ENCODE peak calls at places on chromosome 1, in five cellular contexts. E, W, K, O and F are unnamed samples.

GRCh38 chr1:68141801-68142440 is 90.4 kb downstream of the WLS start:
- DNase-seq in E (no peak), W (no peak), K (no peak), O (no peak), F (no peak)

GRCh38 chr1:8133657-8134430 is 107.7 kb upstream of the ERRFI1 start:
- DNase-seq in E (peak), W (peak), K (peak), O (peak), F (peak)

GRCh38 chr1:70034403-70034802 is 171.0 kb downstream of the LRRC40 start:
- DNase-seq in E (no peak), W (peak), K (no peak), O (peak), F (peak)

GRCh38 chr1:215002471-215002870 is 80.1 kb upstream of the KCNK2 start:
- DNase-seq in E (no peak), W (peak), K (peak), O (peak), F (peak)

GRCh38 chr1:167728818-167729410 is 7.1 kb downstream of the MPZL1 start:
- DNase-seq in E (no peak), W (no peak), K (no peak), O (no peak), F (no peak)

GRCh38 chr1:9529190-9529589 is 10.1 kb upstream of the SLC25A33 start:
- DNase-seq in E (no peak), W (peak), K (no peak), O (peak), F (no peak)

GRCh38 chr1:73862343-73862742 is 335.6 kb downstream of the LRRIQ3 start:
- DNase-seq in E (no peak), W (no peak), K (no peak), O (no peak), F (no peak)

GRCh38 chr1:15243275-15244043 is 3.6 kb upstream of the FHAD1 start:
- DNase-seq in E (no peak), W (no peak), K (no peak), O (no peak), F (no peak)

GRCh38 chr1:105326883-105327282 is 1577.2 kb downstream of the AMY1C start:
- DNase-seq in E (no peak), W (no peak), K (no peak), O (no peak), F (no peak)

GRCh38 chr1:20787100-20787774 is at the start of gene HP1BP3:
- DNase-seq in E (peak), W (peak), K (no peak), O (peak), F (peak)

GRCh38 chr1:27057801-27058647 is 45.4 kb upstream of the TENT5B start:
- DNase-seq in E (no peak), W (peak), K (no peak), O (no peak), F (no peak)

GRCh38 chr1:36115200-36115669 is 9.8 kb downstream of the COL8A2 start:
- DNase-seq in E (no peak), W (peak), K (peak), O (peak), F (peak)

GRCh38 chr1:16248603-16249534 is 11.9 kb upstream of the CPLANE2 start:
- DNase-seq in E (peak), W (peak), K (peak), O (peak), F (peak)

GRCh38 chr1:16172964-16173446 is 17.1 kb upstream of the EPHA2 start:
- DNase-seq in E (no peak), W (no peak), K (no peak), O (peak), F (no peak)

GRCh38 chr1:168084396-168085231 is 52.1 kb downstream of the GPR161 start:
- DNase-seq in E (peak), W (peak), K (no peak), O (peak), F (peak)

DNA sequence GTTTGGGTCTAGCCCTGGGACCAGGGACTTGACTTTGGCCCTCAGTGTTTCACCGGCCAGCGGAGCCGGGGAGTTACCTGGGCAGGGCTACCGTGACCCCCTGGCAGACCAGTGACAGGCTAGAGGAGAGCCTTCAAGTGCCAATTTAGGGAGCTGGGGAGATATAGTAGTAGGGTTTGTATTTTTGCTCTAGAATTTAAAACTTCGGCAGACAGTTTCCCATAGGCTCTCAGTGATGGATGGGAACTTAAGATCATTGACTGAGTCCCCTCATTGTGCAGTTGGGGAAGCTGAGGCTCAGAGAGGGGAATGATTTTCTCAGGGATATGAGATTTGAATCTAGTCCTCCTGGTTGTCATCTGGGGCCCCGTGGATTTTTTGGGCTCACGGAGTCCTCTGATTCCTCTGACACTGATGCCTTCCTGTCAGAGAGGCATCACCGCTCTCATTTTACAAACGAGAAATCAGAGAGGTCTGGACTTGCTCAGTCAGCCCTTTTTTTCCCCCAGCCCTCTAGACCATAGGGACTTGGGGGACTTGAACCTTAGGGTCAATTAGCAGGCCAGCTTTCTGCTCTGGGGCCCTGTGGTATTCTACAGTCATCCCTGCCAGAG is 58.3 kb upstream of the ACOT11 start:
- DNase-seq in E (no peak), W (no peak), K (no peak), O (no peak), F (no peak)
- H3K4me3 ChIP-seq in E (no peak), W (no peak), K (no peak), O (no peak), F (peak)

DNA sequence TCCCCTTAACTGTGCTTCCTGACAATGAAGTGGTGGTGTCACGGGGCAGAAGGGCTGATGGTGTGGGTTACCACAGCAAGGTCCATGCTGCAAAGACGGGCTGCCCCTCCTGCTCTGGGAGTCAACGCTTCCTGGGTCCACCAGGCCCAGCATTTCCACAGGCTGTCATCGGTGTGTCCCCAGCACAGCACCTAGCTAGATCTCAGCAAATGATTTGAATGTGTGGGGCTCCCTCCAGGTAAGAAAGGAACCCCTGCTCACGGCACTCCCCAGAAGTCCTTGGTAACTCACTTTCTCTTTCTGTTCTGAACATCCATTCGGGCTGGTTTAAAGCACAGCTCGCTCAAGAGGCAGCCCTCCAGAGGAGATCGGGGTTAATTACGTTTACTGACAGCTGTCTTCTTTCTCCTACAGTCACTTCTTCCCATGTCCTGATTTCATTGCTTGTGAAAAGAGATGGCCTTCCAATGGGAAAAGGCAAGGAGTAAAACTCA is 27.3 kb downstream of the HIVEP3 start:
- DNase-seq in E (peak), W (no peak), K (no peak), O (peak), F (no peak)
- TF ChIP-seq CTCF in E (no peak), W (no peak), K (no peak), O (no peak), F (no peak)

GRCh38 chr1:109895720-109896504 is 14.7 kb upstream of the CSF1 start:
- DNase-seq in E (peak), W (peak), K (no peak), O (peak), F (no peak)

GRCh38 chr1:109898842-109899241 is 11.8 kb upstream of the CSF1 start:
- DNase-seq in E (no peak), W (no peak), K (no peak), O (no peak), F (no peak)

GRCh38 chr1:109897244-109897955 is 13.2 kb upstream of the CSF1 start:
- DNase-seq in E (no peak), W (no peak), K (no peak), O (no peak), F (no peak)

GRCh38 chr1:109894823-109895719 is 15.6 kb upstream of the CSF1 start:
- DNase-seq in E (no peak), W (no peak), K (no peak), O (no peak), F (no peak)

DNA sequence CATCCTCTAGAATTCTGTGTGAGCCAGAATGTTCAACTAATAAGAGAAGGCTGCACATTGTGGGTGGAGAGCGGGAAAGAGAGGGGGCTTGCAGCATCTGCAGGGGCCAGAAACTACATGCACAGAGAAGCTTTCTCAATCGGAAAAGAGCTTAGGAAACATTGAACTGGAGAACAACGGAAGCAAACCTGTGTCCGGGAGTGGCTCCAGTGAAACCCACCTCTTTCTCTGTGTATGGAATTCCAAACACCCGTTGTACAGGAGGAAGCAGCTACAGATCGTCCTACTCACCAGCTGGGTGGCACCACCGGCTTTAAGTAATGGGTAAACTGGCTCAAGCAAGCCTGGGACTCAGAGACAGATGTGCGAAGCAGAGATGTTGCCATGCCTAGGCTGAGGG is 14.0 kb upstream of the CSF1 start:
- DNase-seq in E (no peak), W (no peak), K (no peak), O (no peak), F (no peak)
- H3K4me3 ChIP-seq in E (no peak), W (no peak), K (no peak), O (no peak), F (no peak)

GRCh38 chr1:155961937-155962336 is 16.4 kb downstream of the ARHGEF2 start:
- DNase-seq in E (peak), W (peak), K (peak), O (peak), F (peak)
- TF ChIP-seq CTCF in E (peak), W (peak), K (peak), O (peak), F (peak)

GRCh38 chr1:234998174-234998741 is 130.4 kb downstream of the TOMM20 start:
- DNase-seq in E (peak), W (no peak), K (no peak), O (peak), F (no peak)

GRCh38 chr1:234999513-234999940 is 129.1 kb downstream of the TOMM20 start:
- DNase-seq in E (no peak), W (no peak), K (no peak), O (no peak), F (no peak)

GRCh38 chr1:234994411-234995295 is 134.0 kb downstream of the TOMM20 start:
- DNase-seq in E (no peak), W (no peak), K (no peak), O (no peak), F (no peak)

GRCh38 chr1:234996245-234996757 is 132.3 kb downstream of the TOMM20 start:
- DNase-seq in E (no peak), W (no peak), K (no peak), O (no peak), F (no peak)

GRCh38 chr1:234997201-234998173 is 131.2 kb downstream of the TOMM20 start:
- DNase-seq in E (peak), W (peak), K (peak), O (peak), F (peak)
- H3K4me3 ChIP-seq in E (no peak), W (peak), K (no peak), O (no peak), F (no peak)